ENCODE peak calls at places on chromosomes 13 and 19, in four cellular contexts. One of them, this sample, is unnamed.

GRCh38 chr19:1945899-1946298 is 4.9 kb downstream of the CSNK1G2 start:
- DNase-seq in AG20443: peak; percentile 59
- DNase-seq in activated CD4-positive, alpha-beta T cell treated with anti-CD3 and anti-CD28 coated beads, Interleukin-2, amount 50 U/mL, for 1 hour: no peak
- DNase-seq in activated gamma-delta T cell treated with anti-CD3 and anti-CD28 coated beads, Interleukin-2, amount 50 U/mL, for 16 hours: no peak
- DNase-seq in this sample: peak; percentile 25

GRCh38 chr19:1173160-1173844 is 766 bp downstream of the SBNO2 start:
- DNase-seq in activated CD4-positive, alpha-beta T cell treated with anti-CD3 and anti-CD28 coated beads, Interleukin-2, amount 50 U/mL, for 1 hour: no peak
- DNase-seq in activated gamma-delta T cell treated with anti-CD3 and anti-CD28 coated beads, Interleukin-2, amount 50 U/mL, for 16 hours: no peak
- DNase-seq in AG20443: no peak
- DNase-seq in this sample: peak; percentile 22

GRCh38 chr19:19319725-19320361 is 466 bp downstream of the SUGP1 start:
- DNase-seq in activated gamma-delta T cell treated with anti-CD3 and anti-CD28 coated beads, Interleukin-2, amount 50 U/mL, for 16 hours: no peak
- DNase-seq in activated CD4-positive, alpha-beta T cell treated with anti-CD3 and anti-CD28 coated beads, Interleukin-2, amount 50 U/mL, for 1 hour: no peak
- DNase-seq in AG20443: no peak
- DNase-seq in this sample: no peak

GRCh38 chr19:53525922-53526321 is 12.0 kb upstream of the ZNF331 start:
- DNase-seq in activated CD4-positive, alpha-beta T cell treated with anti-CD3 and anti-CD28 coated beads, Interleukin-2, amount 50 U/mL, for 1 hour: no peak
- DNase-seq in activated gamma-delta T cell treated with anti-CD3 and anti-CD28 coated beads, Interleukin-2, amount 50 U/mL, for 16 hours: no peak
- DNase-seq in AG20443: no peak
- DNase-seq in this sample: no peak

GRCh38 chr13:21688056-21688455 is 17.2 kb downstream of the FGF9 start:
- DNase-seq in AG20443: no peak
- DNase-seq in activated gamma-delta T cell treated with anti-CD3 and anti-CD28 coated beads, Interleukin-2, amount 50 U/mL, for 16 hours: no peak
- DNase-seq in activated CD4-positive, alpha-beta T cell treated with anti-CD3 and anti-CD28 coated beads, Interleukin-2, amount 50 U/mL, for 1 hour: no peak
- DNase-seq in this sample: no peak

GRCh38 chr13:110005563-110005962 is 219.2 kb upstream of the IRS2 start:
- DNase-seq in AG20443: peak; percentile 18
- DNase-seq in activated gamma-delta T cell treated with anti-CD3 and anti-CD28 coated beads, Interleukin-2, amount 50 U/mL, for 16 hours: no peak
- DNase-seq in activated CD4-positive, alpha-beta T cell treated with anti-CD3 and anti-CD28 coated beads, Interleukin-2, amount 50 U/mL, for 1 hour: no peak
- DNase-seq in this sample: no peak

GRCh38 chr19:21604351-21604926 is 99.0 kb downstream of the ZNF429 start:
- DNase-seq in AG20443: peak; percentile 40
- DNase-seq in activated gamma-delta T cell treated with anti-CD3 and anti-CD28 coated beads, Interleukin-2, amount 50 U/mL, for 16 hours: no peak
- DNase-seq in activated CD4-positive, alpha-beta T cell treated with anti-CD3 and anti-CD28 coated beads, Interleukin-2, amount 50 U/mL, for 1 hour: no peak
- DNase-seq in this sample: no peak

GRCh38 chr13:99062593-99062992 is 84.7 kb upstream of the DOCK9 start:
- DNase-seq in activated gamma-delta T cell treated with anti-CD3 and anti-CD28 coated beads, Interleukin-2, amount 50 U/mL, for 16 hours: no peak
- DNase-seq in AG20443: peak; percentile 49
- DNase-seq in activated CD4-positive, alpha-beta T cell treated with anti-CD3 and anti-CD28 coated beads, Interleukin-2, amount 50 U/mL, for 1 hour: no peak
- DNase-seq in this sample: peak; percentile 41

GRCh38 chr19:1169921-1170885 is 3.9 kb downstream of the SBNO2 start:
- DNase-seq in activated gamma-delta T cell treated with anti-CD3 and anti-CD28 coated beads, Interleukin-2, amount 50 U/mL, for 16 hours: no peak
- DNase-seq in AG20443: peak; percentile 58
- DNase-seq in activated CD4-positive, alpha-beta T cell treated with anti-CD3 and anti-CD28 coated beads, Interleukin-2, amount 50 U/mL, for 1 hour: no peak
- DNase-seq in this sample: peak; percentile 47

GRCh38 chr13:102017248-102017647 is 384.6 kb downstream of the FGF14 start:
- DNase-seq in activated CD4-positive, alpha-beta T cell treated with anti-CD3 and anti-CD28 coated beads, Interleukin-2, amount 50 U/mL, for 1 hour: no peak
- DNase-seq in activated gamma-delta T cell treated with anti-CD3 and anti-CD28 coated beads, Interleukin-2, amount 50 U/mL, for 16 hours: no peak
- DNase-seq in AG20443: no peak
- DNase-seq in this sample: no peak

GRCh38 chr19:32131037-32131436 is 214.4 kb upstream of the ZNF507 start:
- DNase-seq in AG20443: no peak
- DNase-seq in activated gamma-delta T cell treated with anti-CD3 and anti-CD28 coated beads, Interleukin-2, amount 50 U/mL, for 16 hours: no peak
- DNase-seq in activated CD4-positive, alpha-beta T cell treated with anti-CD3 and anti-CD28 coated beads, Interleukin-2, amount 50 U/mL, for 1 hour: no peak
- DNase-seq in this sample: no peak

GRCh38 chr13:40060318-40061007 is 405.0 kb downstream of the COG6 start:
- DNase-seq in activated gamma-delta T cell treated with anti-CD3 and anti-CD28 coated beads, Interleukin-2, amount 50 U/mL, for 16 hours: no peak
- DNase-seq in activated CD4-positive, alpha-beta T cell treated with anti-CD3 and anti-CD28 coated beads, Interleukin-2, amount 50 U/mL, for 1 hour: no peak
- DNase-seq in AG20443: peak; percentile 65
- DNase-seq in this sample: peak; percentile 72

GRCh38 chr13:74288361-74288911 is 154.2 kb upstream of the KLF12 start:
- DNase-seq in activated CD4-positive, alpha-beta T cell treated with anti-CD3 and anti-CD28 coated beads, Interleukin-2, amount 50 U/mL, for 1 hour: peak; percentile 8
- DNase-seq in AG20443: no peak
- DNase-seq in activated gamma-delta T cell treated with anti-CD3 and anti-CD28 coated beads, Interleukin-2, amount 50 U/mL, for 16 hours: peak; percentile 1
- DNase-seq in this sample: no peak

GRCh38 chr19:24053601-24054000 is 33.4 kb upstream of the ZNF254 start:
- DNase-seq in activated CD4-positive, alpha-beta T cell treated with anti-CD3 and anti-CD28 coated beads, Interleukin-2, amount 50 U/mL, for 1 hour: no peak
- DNase-seq in activated gamma-delta T cell treated with anti-CD3 and anti-CD28 coated beads, Interleukin-2, amount 50 U/mL, for 16 hours: no peak
- DNase-seq in AG20443: no peak
- DNase-seq in this sample: no peak

GRCh38 chr19:10464456-10464855 is 38.7 kb downstream of the KEAP1 start:
- DNase-seq in AG20443: no peak
- DNase-seq in activated gamma-delta T cell treated with anti-CD3 and anti-CD28 coated beads, Interleukin-2, amount 50 U/mL, for 16 hours: no peak
- DNase-seq in activated CD4-positive, alpha-beta T cell treated with anti-CD3 and anti-CD28 coated beads, Interleukin-2, amount 50 U/mL, for 1 hour: no peak
- DNase-seq in this sample: no peak

GRCh38 chr19:45765365-45766292 is 3.4 kb downstream of the SIX5 start:
- DNase-seq in activated CD4-positive, alpha-beta T cell treated with anti-CD3 and anti-CD28 coated beads, Interleukin-2, amount 50 U/mL, for 1 hour: no peak
- DNase-seq in AG20443: no peak
- DNase-seq in activated gamma-delta T cell treated with anti-CD3 and anti-CD28 coated beads, Interleukin-2, amount 50 U/mL, for 16 hours: no peak
- DNase-seq in this sample: no peak

GRCh38 chr19:3335431-3336350 is 30.7 kb upstream of the NFIC start:
- DNase-seq in AG20443: peak; percentile 67
- DNase-seq in activated gamma-delta T cell treated with anti-CD3 and anti-CD28 coated beads, Interleukin-2, amount 50 U/mL, for 16 hours: no peak
- DNase-seq in activated CD4-positive, alpha-beta T cell treated with anti-CD3 and anti-CD28 coated beads, Interleukin-2, amount 50 U/mL, for 1 hour: no peak
- DNase-seq in this sample: peak; percentile 49

GRCh38 chr19:57903298-57904174 is 12.9 kb downstream of the ZNF417 start:
- DNase-seq in AG20443: peak; percentile 43
- DNase-seq in activated gamma-delta T cell treated with anti-CD3 and anti-CD28 coated beads, Interleukin-2, amount 50 U/mL, for 16 hours: no peak
- DNase-seq in activated CD4-positive, alpha-beta T cell treated with anti-CD3 and anti-CD28 coated beads, Interleukin-2, amount 50 U/mL, for 1 hour: no peak
- DNase-seq in this sample: peak; percentile 71

GRCh38 chr19:7366701-7367420 is 18.1 kb downstream of the ARHGEF18 start:
- DNase-seq in activated gamma-delta T cell treated with anti-CD3 and anti-CD28 coated beads, Interleukin-2, amount 50 U/mL, for 16 hours: no peak
- DNase-seq in AG20443: no peak
- DNase-seq in activated CD4-positive, alpha-beta T cell treated with anti-CD3 and anti-CD28 coated beads, Interleukin-2, amount 50 U/mL, for 1 hour: no peak
- DNase-seq in this sample: peak; percentile 58

GRCh38 chr19:7706188-7706530 is 4.2 kb upstream of the FCER2 start:
- DNase-seq in activated gamma-delta T cell treated with anti-CD3 and anti-CD28 coated beads, Interleukin-2, amount 50 U/mL, for 16 hours: no peak
- DNase-seq in activated CD4-positive, alpha-beta T cell treated with anti-CD3 and anti-CD28 coated beads, Interleukin-2, amount 50 U/mL, for 1 hour: no peak
- DNase-seq in AG20443: no peak
- DNase-seq in this sample: no peak

GRCh38 chr19:30757836-30758617 is 385.8 kb downstream of the ZNF536 start:
- DNase-seq in AG20443: no peak
- DNase-seq in activated CD4-positive, alpha-beta T cell treated with anti-CD3 and anti-CD28 coated beads, Interleukin-2, amount 50 U/mL, for 1 hour: no peak
- DNase-seq in activated gamma-delta T cell treated with anti-CD3 and anti-CD28 coated beads, Interleukin-2, amount 50 U/mL, for 16 hours: no peak
- DNase-seq in this sample: no peak

GRCh38 chr19:6230991-6231448 is 48.8 kb downstream of the MLLT1 start:
- DNase-seq in AG20443: no peak
- DNase-seq in activated gamma-delta T cell treated with anti-CD3 and anti-CD28 coated beads, Interleukin-2, amount 50 U/mL, for 16 hours: no peak
- DNase-seq in activated CD4-positive, alpha-beta T cell treated with anti-CD3 and anti-CD28 coated beads, Interleukin-2, amount 50 U/mL, for 1 hour: no peak
- DNase-seq in this sample: no peak

GRCh38 chr19:3275583-3276340 is 51.3 kb downstream of the CELF5 start:
- DNase-seq in activated gamma-delta T cell treated with anti-CD3 and anti-CD28 coated beads, Interleukin-2, amount 50 U/mL, for 16 hours: peak; percentile 81
- DNase-seq in AG20443: peak; percentile 96
- DNase-seq in activated CD4-positive, alpha-beta T cell treated with anti-CD3 and anti-CD28 coated beads, Interleukin-2, amount 50 U/mL, for 1 hour: peak; percentile 96
- DNase-seq in this sample: peak; percentile 78

GRCh38 chr19:42548545-42548944 is 20.3 kb upstream of the CEACAM1 start:
- DNase-seq in AG20443: no peak
- DNase-seq in activated CD4-positive, alpha-beta T cell treated with anti-CD3 and anti-CD28 coated beads, Interleukin-2, amount 50 U/mL, for 1 hour: no peak
- DNase-seq in activated gamma-delta T cell treated with anti-CD3 and anti-CD28 coated beads, Interleukin-2, amount 50 U/mL, for 16 hours: no peak
- DNase-seq in this sample: no peak

GRCh38 chr19:29520390-29520789 is 5.4 kb upstream of the VSTM2B start:
- DNase-seq in AG20443: no peak
- DNase-seq in activated CD4-positive, alpha-beta T cell treated with anti-CD3 and anti-CD28 coated beads, Interleukin-2, amount 50 U/mL, for 1 hour: no peak
- DNase-seq in activated gamma-delta T cell treated with anti-CD3 and anti-CD28 coated beads, Interleukin-2, amount 50 U/mL, for 16 hours: no peak
- DNase-seq in this sample: no peak

GRCh38 chr13:50425772-50426171 is 410.5 kb downstream of the KCNRG start:
- DNase-seq in AG20443: no peak
- DNase-seq in activated gamma-delta T cell treated with anti-CD3 and anti-CD28 coated beads, Interleukin-2, amount 50 U/mL, for 16 hours: no peak
- DNase-seq in activated CD4-positive, alpha-beta T cell treated with anti-CD3 and anti-CD28 coated beads, Interleukin-2, amount 50 U/mL, for 1 hour: no peak
- DNase-seq in this sample: no peak

GRCh38 chr19:50889638-50890037 is 16.4 kb downstream of the KLK2 start:
- DNase-seq in activated CD4-positive, alpha-beta T cell treated with anti-CD3 and anti-CD28 coated beads, Interleukin-2, amount 50 U/mL, for 1 hour: no peak
- DNase-seq in AG20443: no peak
- DNase-seq in activated gamma-delta T cell treated with anti-CD3 and anti-CD28 coated beads, Interleukin-2, amount 50 U/mL, for 16 hours: no peak
- DNase-seq in this sample: no peak

GRCh38 chr19:17751103-17751911 is at the start of gene FCHO1:
- DNase-seq in activated gamma-delta T cell treated with anti-CD3 and anti-CD28 coated beads, Interleukin-2, amount 50 U/mL, for 16 hours: peak; percentile 83
- DNase-seq in AG20443: no peak
- DNase-seq in activated CD4-positive, alpha-beta T cell treated with anti-CD3 and anti-CD28 coated beads, Interleukin-2, amount 50 U/mL, for 1 hour: peak; percentile 83
- DNase-seq in this sample: no peak

GRCh38 chr13:30042891-30043630 is 192.6 kb upstream of the UBL3 start:
- DNase-seq in AG20443: no peak
- DNase-seq in activated gamma-delta T cell treated with anti-CD3 and anti-CD28 coated beads, Interleukin-2, amount 50 U/mL, for 16 hours: no peak
- DNase-seq in activated CD4-positive, alpha-beta T cell treated with anti-CD3 and anti-CD28 coated beads, Interleukin-2, amount 50 U/mL, for 1 hour: no peak
- DNase-seq in this sample: no peak

GRCh38 chr13:20258208-20258962 is 26.3 kb upstream of the GJB6 start:
- DNase-seq in activated gamma-delta T cell treated with anti-CD3 and anti-CD28 coated beads, Interleukin-2, amount 50 U/mL, for 16 hours: no peak
- DNase-seq in AG20443: no peak
- DNase-seq in activated CD4-positive, alpha-beta T cell treated with anti-CD3 and anti-CD28 coated beads, Interleukin-2, amount 50 U/mL, for 1 hour: no peak
- DNase-seq in this sample: no peak

GRCh38 chr13:50386527-50387123 is 371.4 kb downstream of the KCNRG start:
- DNase-seq in activated gamma-delta T cell treated with anti-CD3 and anti-CD28 coated beads, Interleukin-2, amount 50 U/mL, for 16 hours: no peak
- DNase-seq in AG20443: peak; percentile 43
- DNase-seq in activated CD4-positive, alpha-beta T cell treated with anti-CD3 and anti-CD28 coated beads, Interleukin-2, amount 50 U/mL, for 1 hour: no peak
- DNase-seq in this sample: peak; percentile 33

GRCh38 chr13:41563501-41564001 is 106.2 kb downstream of the RGCC start:
- DNase-seq in activated gamma-delta T cell treated with anti-CD3 and anti-CD28 coated beads, Interleukin-2, amount 50 U/mL, for 16 hours: no peak
- DNase-seq in activated CD4-positive, alpha-beta T cell treated with anti-CD3 and anti-CD28 coated beads, Interleukin-2, amount 50 U/mL, for 1 hour: no peak
- DNase-seq in AG20443: no peak
- DNase-seq in this sample: peak; percentile 62

GRCh38 chr13:69980799-69981198 is 126.8 kb upstream of the ATXN8OS start:
- DNase-seq in AG20443: no peak
- DNase-seq in activated gamma-delta T cell treated with anti-CD3 and anti-CD28 coated beads, Interleukin-2, amount 50 U/mL, for 16 hours: no peak
- DNase-seq in activated CD4-positive, alpha-beta T cell treated with anti-CD3 and anti-CD28 coated beads, Interleukin-2, amount 50 U/mL, for 1 hour: no peak
- DNase-seq in this sample: no peak

GRCh38 chr19:29001922-29002247 is 211.1 kb downstream of the UQCRFS1 start:
- DNase-seq in activated gamma-delta T cell treated with anti-CD3 and anti-CD28 coated beads, Interleukin-2, amount 50 U/mL, for 16 hours: no peak
- DNase-seq in AG20443: no peak
- DNase-seq in activated CD4-positive, alpha-beta T cell treated with anti-CD3 and anti-CD28 coated beads, Interleukin-2, amount 50 U/mL, for 1 hour: no peak
- DNase-seq in this sample: no peak

GRCh38 chr13:97030705-97031452 is 36.6 kb upstream of the OXGR1 start:
- DNase-seq in AG20443: peak; percentile 38
- DNase-seq in activated CD4-positive, alpha-beta T cell treated with anti-CD3 and anti-CD28 coated beads, Interleukin-2, amount 50 U/mL, for 1 hour: no peak
- DNase-seq in activated gamma-delta T cell treated with anti-CD3 and anti-CD28 coated beads, Interleukin-2, amount 50 U/mL, for 16 hours: no peak
- DNase-seq in this sample: peak; percentile 87

This sample was measured in fibroblast of pulmonary artery.